ENCODE peak calls at places on chromosomes 16 and 17, in nine cellular contexts. W, G, Z, T, R, L, N, U and X are unnamed samples.
A peak's percentile ranks its signal among the peaks of the same experiment; 100 is the strongest.

GRCh38 chr16:57540906-57541753 is 1.3 kb upstream of the ADGRG5 start:
- DNase-seq in Z (no peak), G (no peak), T (no peak), L (no peak), R (no peak), N (peak; percentile 44), W (no peak), U (no peak), X (no peak)

GRCh38 chr17:65742433-65743312 is 181.2 kb upstream of the AXIN2 start:
- DNase-seq in G (no peak), Z (no peak), N (no peak), W (peak; percentile 95), T (no peak), U (no peak), L (no peak), R (no peak), X (peak; percentile 48)

GRCh38 chr16:69057400-69058378 is 47.8 kb upstream of the HAS3 start:
- DNase-seq in R (no peak), Z (no peak), G (no peak), T (no peak), W (peak; percentile 93), N (no peak), U (peak; percentile 73), L (no peak), X (no peak)

GRCh38 chr17:1274243-1274608 is 4.0 kb downstream of the BHLHA9 start:
- DNase-seq in G (no peak), R (no peak), L (no peak), Z (no peak), U (no peak), W (no peak), N (no peak), T (no peak), X (no peak)

GRCh38 chr17:74474043-74474792 is 7.8 kb downstream of the CD300A start:
- DNase-seq in T (no peak), U (no peak), W (no peak), G (no peak), R (no peak), N (no peak), L (no peak), Z (no peak), X (no peak)

GRCh38 chr17:21033350-21033749 is 9.5 kb downstream of the USP22 start:
- DNase-seq in R (no peak), L (no peak), N (no peak), U (no peak), Z (no peak), T (no peak), W (peak; percentile 39), G (no peak), X (no peak)

GRCh38 chr16:69917739-69918138 is 33.4 kb upstream of the CLEC18A start:
- DNase-seq in T (no peak), W (peak; percentile 91), N (peak; percentile 90), L (peak; percentile 77), R (no peak), U (no peak), Z (no peak), G (no peak), X (peak; percentile 86)

GRCh38 chr17:82561429-82562035 is 42.0 kb downstream of the FOXK2 start:
- DNase-seq in T (no peak), N (no peak), W (no peak), U (no peak), Z (no peak), G (no peak), R (no peak), L (no peak), X (no peak)

GRCh38 chr17:48590603-48591161 is 641 bp upstream of the HOXB3 start:
- DNase-seq in G (no peak), N (no peak), W (no peak), T (no peak), Z (no peak), L (no peak), R (no peak), U (no peak), X (no peak)

GRCh38 chr17:48588519-48588918 is 1.5 kb downstream of the HOXB3 start:
- DNase-seq in Z (no peak), L (no peak), T (no peak), N (no peak), W (no peak), R (no peak), G (no peak), U (no peak), X (no peak)

GRCh38 chr17:48588074-48588415 is 2.0 kb downstream of the HOXB3 start:
- DNase-seq in G (no peak), T (no peak), N (no peak), L (no peak), Z (no peak), R (no peak), W (no peak), U (no peak), X (no peak)

GRCh38 chr17:48589831-48590602 is at the start of gene HOXB3:
- DNase-seq in W (no peak), G (no peak), Z (no peak), R (no peak), U (no peak), L (no peak), T (no peak), N (no peak), X (no peak)

DNA sequence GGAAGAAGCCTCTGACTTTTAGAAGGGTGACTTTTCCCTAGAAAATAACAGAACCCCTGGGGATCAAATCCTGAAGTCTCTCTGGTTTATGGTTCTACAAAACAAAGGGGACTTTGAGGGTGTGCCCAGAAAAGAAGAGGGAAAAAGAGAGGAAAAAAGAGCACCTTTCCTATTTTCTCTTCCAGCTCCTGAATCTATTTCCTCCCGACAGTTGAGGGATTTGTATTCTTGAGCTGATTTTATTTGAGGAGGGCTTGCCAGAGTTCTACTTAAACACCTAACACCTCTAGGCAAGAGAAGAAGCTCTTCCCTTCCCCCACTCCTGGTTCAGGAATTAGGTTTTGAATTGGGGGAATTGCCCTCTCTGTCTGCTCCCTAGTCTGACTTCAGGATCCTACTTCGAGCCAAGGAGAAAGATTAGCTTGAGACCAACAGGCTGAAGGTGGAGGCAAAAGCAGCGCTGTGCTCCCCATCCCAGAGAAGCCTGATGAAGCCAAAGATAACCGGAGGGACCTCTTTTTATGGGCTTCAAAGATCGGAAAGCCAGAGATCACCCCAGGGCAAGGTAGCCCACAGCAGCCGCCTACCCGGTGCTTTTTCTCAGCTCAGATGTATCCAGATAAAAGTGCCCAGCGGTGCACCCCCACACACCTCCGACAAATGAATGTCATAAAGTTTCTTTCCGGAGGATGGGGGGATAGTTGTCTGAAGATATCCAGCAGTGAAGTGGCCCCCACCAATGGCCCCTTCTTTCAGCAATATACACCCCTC is 796 bp downstream of the HOXB3 start:
- DNase-seq in L (no peak), Z (no peak), T (no peak), W (no peak), N (no peak), G (no peak), R (no peak), U (no peak), X (no peak)
- H3K27me3 ChIP-seq in L (no peaks in the 10 kb centered on the region), Z (peaks cover 100% of the 10 kb centered on the region), T (peaks cover 26% of the 10 kb centered on the region), W (no peaks in the 10 kb centered on the region), N (peaks cover 76% of the 10 kb centered on the region), G (peaks cover 94% of the 10 kb centered on the region), R (peaks cover 100% of the 10 kb centered on the region), U (no peaks in the 10 kb centered on the region), X (no peaks in the 10 kb centered on the region)

GRCh38 chr17:50347087-50347893 is 1.4 kb downstream of the XYLT2 start:
- DNase-seq in N (peak; percentile 51), L (no peak), W (no peak), R (no peak), Z (no peak), T (no peak), U (no peak), G (no peak), X (no peak)

GRCh38 chr17:50347894-50348291 is 2.0 kb downstream of the XYLT2 start:
- DNase-seq in W (no peak), N (no peak), Z (no peak), G (no peak), T (no peak), R (no peak), L (no peak), U (no peak), X (no peak)

GRCh38 chr17:50345443-50346312 is at the start of gene XYLT2:
- DNase-seq in T (no peak), Z (peak; percentile 93), W (peak; percentile 93), U (no peak), G (peak; percentile 94), R (peak; percentile 90), L (peak; percentile 74), N (peak; percentile 90), X (no peak)

GRCh38 chr17:50346313-50347086 is 574 bp downstream of the XYLT2 start:
- DNase-seq in G (no peak), U (no peak), R (peak; percentile 47), N (peak; percentile 74), W (peak; percentile 39), L (no peak), Z (peak; percentile 59), T (no peak), X (no peak)

DNA sequence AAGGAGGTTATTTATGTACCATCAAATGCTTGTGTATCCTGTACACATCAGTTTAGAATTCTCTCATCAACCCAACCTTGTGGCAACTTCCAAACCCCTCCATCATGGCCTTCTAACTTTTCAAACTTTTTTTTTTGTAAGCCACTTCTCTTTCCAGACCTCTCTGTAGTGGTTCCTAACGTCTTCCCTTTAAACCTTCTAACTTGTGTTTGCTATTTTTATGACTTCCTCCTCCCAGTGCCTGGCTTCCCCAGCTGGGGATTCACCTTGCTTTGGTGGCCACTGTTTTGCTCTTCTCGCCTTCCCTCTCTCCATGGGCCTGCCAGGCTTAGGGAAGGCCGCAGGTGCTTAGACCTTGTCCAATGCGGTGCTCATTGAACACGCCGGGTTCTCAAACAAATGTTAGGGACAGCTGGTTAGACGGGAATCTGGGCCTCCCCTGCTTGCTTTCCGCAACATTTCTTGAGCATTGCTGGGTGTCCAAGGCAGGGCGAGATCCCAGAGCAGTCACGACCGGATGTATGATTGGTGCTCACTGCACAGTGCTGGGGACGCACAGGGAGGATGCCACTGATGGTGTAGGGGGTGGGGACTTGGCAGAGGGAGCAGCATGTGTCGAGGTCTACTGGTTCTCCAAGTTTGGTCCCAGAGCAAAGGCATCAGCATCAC is 1.1 kb upstream of the XYLT2 start:
- DNase-seq in U (no peak), G (no peak), N (peak; percentile 59), R (no peak), Z (no peak), T (no peak), W (no peak), L (no peak), X (no peak)
- H3K4me3 ChIP-seq in U (peak overlapping the region; percentile 70), G (no peak overlapping the region), N (no peak overlapping the region), R (peak overlapping the region; percentile 96), Z (no peak overlapping the region), T (no peak overlapping the region), W (peak overlapping the region; percentile 77), L (no peak overlapping the region), X (no peak overlapping the region)

DNA sequence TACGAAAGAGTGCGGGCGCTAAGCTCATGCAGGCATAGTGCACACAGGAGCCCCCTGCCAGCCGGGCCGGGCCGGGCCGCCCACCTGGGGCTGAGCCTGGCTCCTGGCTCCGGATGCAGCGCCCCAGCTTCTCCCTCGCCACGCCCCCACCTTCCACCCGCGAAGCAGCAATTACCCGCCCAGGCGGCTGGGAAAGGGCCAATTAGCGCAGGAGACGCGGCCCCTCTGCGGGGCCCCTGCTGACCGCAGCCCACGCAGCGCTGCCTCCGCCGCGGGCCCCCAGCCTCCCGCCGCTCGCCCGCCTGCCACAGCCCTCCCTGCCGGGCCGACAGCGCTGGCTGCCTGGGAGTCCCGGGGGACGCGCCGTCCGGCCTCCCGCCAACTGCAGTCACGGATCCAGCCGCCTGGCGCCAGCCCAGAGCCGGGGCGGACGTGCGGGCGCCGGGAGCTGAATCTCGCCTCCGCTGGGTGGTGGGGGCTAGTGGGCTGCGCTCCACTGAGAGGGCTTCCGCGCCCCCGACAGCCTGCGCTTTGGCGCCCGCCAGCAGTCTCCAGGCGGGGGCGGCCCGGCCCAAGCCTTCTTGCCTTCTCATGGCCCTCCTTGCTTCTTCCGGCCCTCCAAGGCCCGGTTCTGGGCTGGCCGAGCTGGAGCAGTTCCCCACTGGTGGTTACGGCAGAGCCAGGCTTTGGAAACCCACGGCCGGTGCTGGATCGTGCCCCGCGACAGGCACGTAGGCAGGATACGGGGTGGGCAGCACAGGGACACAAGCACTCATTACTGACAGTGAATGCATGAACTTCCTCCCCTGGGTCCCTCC is 14.9 kb upstream of the CBFB start:
- DNase-seq in W (peak; percentile 32), G (peak; percentile 95), T (no peak), Z (peak; percentile 78), R (peak; percentile 87), L (peak; percentile 61), N (peak; percentile 95), U (no peak), X (no peak)
- TF ChIP-seq CTCF in W (no peak), G (no peak), T (peak; percentile 36), Z (no peak), R (peak; percentile 53), L (peak; percentile 39), N (peak; percentile 27), U (no peak), X (peak; percentile 11)

GRCh38 chr16:4089811-4090293 is 26.4 kb downstream of the ADCY9 start:
- DNase-seq in Z (no peak), T (no peak), R (no peak), L (no peak), G (no peak), U (no peak), N (no peak), W (no peak), X (no peak)
- H3K27me3 ChIP-seq in Z (no peaks in the 10 kb centered on the region), T (no peaks in the 10 kb centered on the region), R (no peaks in the 10 kb centered on the region), L (no peaks in the 10 kb centered on the region), G (no peaks in the 10 kb centered on the region), U (no peaks in the 10 kb centered on the region), N (no peaks in the 10 kb centered on the region), W (no peaks in the 10 kb centered on the region), X (no peaks in the 10 kb centered on the region)